ENCODE peak calls at places on chromosomes 3 and 15, in seven cellular contexts. G is NCI-H1436, R is endothelial cell, Y is NCI-H1092 treated with DMSO at 0.1 percent for 48 hours, C is cardiac muscle cell, I is transverse colon, Q is fibroblast of villous mesenchyme. A is an unnamed sample.

GRCh38 chr3:120169407-120169806 is 75.2 kb upstream of the GSK3B start:
- DNase-seq in G (no peak), R (no peak), Y (no peak), C (no peak), I (no peak), Q (no peak), A (no peak)

GRCh38 chr15:95559875-95560394 is 770.6 kb upstream of the NR2F2 start:
- DNase-seq in G (no peak), R (no peak), Y (no peak), C (peak; percentile 92), I (no peak), Q (peak; percentile 97), A (no peak)

GRCh38 chr3:120450914-120451669 is at the start of gene FSTL1:
- DNase-seq in G (no peak), R (peak; percentile 35), Y (no peak), C (peak; percentile 81), I (peak; percentile 43), Q (peak; percentile 67), A (no peak)

GRCh38 chr3:159191454-159191853 is 389.6 kb downstream of the MFSD1 start:
- DNase-seq in G (no peak), R (no peak), Y (no peak), C (peak; percentile 45), I (no peak), Q (peak; percentile 82), A (no peak)

GRCh38 chr3:4898454-4899313 is 80.6 kb upstream of the BHLHE40 start:
- DNase-seq in G (no peak), R (no peak), Y (no peak), C (peak; percentile 27), I (no peak), Q (peak; percentile 72), A (no peak)

GRCh38 chr15:66798426-66799061 is 96.5 kb downstream of the SMAD6 start:
- DNase-seq in G (no peak), R (no peak), Y (no peak), C (no peak), I (no peak), Q (peak; percentile 43), A (no peak)

GRCh38 chr15:66841953-66842681 is 140.1 kb downstream of the SMAD6 start:
- DNase-seq in G (peak; percentile 2), R (peak; percentile 70), Y (no peak), C (peak; percentile 93), I (peak; percentile 83), Q (peak; percentile 94), A (peak; percentile 77)

GRCh38 chr3:193400304-193400703 is 21.8 kb upstream of the ATP13A5 start:
- DNase-seq in G (no peak), R (no peak), Y (no peak), C (no peak), I (no peak), Q (no peak), A (no peak)

GRCh38 chr3:35291837-35292236 is 347.5 kb upstream of the ARPP21 start:
- DNase-seq in G (no peak), R (no peak), Y (no peak), C (no peak), I (no peak), Q (no peak), A (no peak)

GRCh38 chr15:27806396-27806795 is 292.7 kb downstream of the OCA2 start:
- DNase-seq in G (no peak), R (no peak), Y (no peak), C (no peak), I (no peak), Q (no peak), A (no peak)